ENCODE peak calls at places on chromosomes 13 and 19, in six cellular contexts. U, Z, G, Q, W and C are unnamed samples.

GRCh38 chr13:98214008-98214643 is 37.1 kb upstream of the RNF113B start:
- DNase-seq in U (no peak), Z (no peak), G (no peak), Q (no peak), W (no peak), C (no peak)

GRCh38 chr13:51230473-51231105 is 8.4 kb downstream of the FAM124A start:
- DNase-seq in U (no peak), Z (no peak), G (peak; percentile 7), Q (no peak), W (peak; percentile 80), C (no peak)

GRCh38 chr19:50214699-50215543 is 11.5 kb downstream of the MYH14 start:
- DNase-seq in U (no peak), Z (peak; percentile 61), G (no peak), Q (no peak), W (no peak), C (no peak)

GRCh38 chr19:42512130-42512636 is 16.1 kb downstream of the CEACAM1 start:
- DNase-seq in U (peak; percentile 41), Z (no peak), G (no peak), Q (no peak), W (no peak), C (peak; percentile 19)

GRCh38 chr13:23969672-23970071 is 72.4 kb upstream of the C1QTNF9B start:
- DNase-seq in U (no peak), Z (no peak), G (peak; percentile 81), Q (no peak), W (no peak), C (no peak)

GRCh38 chr19:47487551-47488515 is 3.8 kb upstream of the KPTN start:
- DNase-seq in U (peak; percentile 63), Z (no peak), G (no peak), Q (peak; percentile 65), W (no peak), C (peak; percentile 26)

GRCh38 chr19:17109962-17110598 is 34.5 kb downstream of the MYO9B start:
- DNase-seq in U (peak; percentile 89), Z (no peak), G (no peak), Q (no peak), W (peak; percentile 62), C (peak; percentile 58)

GRCh38 chr13:67223024-67223423 is 7.1 kb downstream of the PCDH9 start:
- DNase-seq in U (no peak), Z (no peak), G (no peak), Q (no peak), W (no peak), C (no peak)

GRCh38 chr13:98429977-98430785 is 146.7 kb downstream of the STK24 start:
- DNase-seq in U (no peak), Z (no peak), G (no peak), Q (no peak), W (no peak), C (no peak)

GRCh38 chr13:74443623-74444022 is 309.4 kb upstream of the KLF12 start:
- DNase-seq in U (no peak), Z (no peak), G (peak; percentile 80), Q (no peak), W (no peak), C (no peak)

GRCh38 chr13:50129065-50129922 is 114.0 kb downstream of the KCNRG start:
- DNase-seq in U (peak; percentile 55), Z (peak; percentile 51), G (no peak), Q (no peak), W (peak; percentile 30), C (peak; percentile 26)

GRCh38 chr13:28355822-28356371 is 139.0 kb downstream of the FLT1 start:
- DNase-seq in U (no peak), Z (no peak), G (peak; percentile 97), Q (peak; percentile 42), W (no peak), C (peak; percentile 38)

GRCh38 chr19:5951338-5951861 is 26.5 kb downstream of the RANBP3 start:
- DNase-seq in U (peak; percentile 66), Z (peak; percentile 61), G (no peak), Q (no peak), W (no peak), C (no peak)

GRCh38 chr13:70171151-70171550 is 62.9 kb upstream of the KLHL1 start:
- DNase-seq in U (no peak), Z (no peak), G (no peak), Q (no peak), W (no peak), C (no peak)

GRCh38 chr19:49331616-49332055 is 3.6 kb upstream of the CD37 start:
- DNase-seq in U (peak; percentile 75), Z (peak; percentile 64), G (peak; percentile 54), Q (peak; percentile 54), W (no peak), C (peak; percentile 80)

GRCh38 chr19:42132851-42133528 is 744 bp upstream of the POU2F2 start:
- DNase-seq in U (peak; percentile 92), Z (peak; percentile 87), G (no peak), Q (peak; percentile 83), W (peak; percentile 54), C (peak; percentile 81)

GRCh38 chr13:97018029-97018819 is 23.9 kb upstream of the OXGR1 start:
- DNase-seq in U (peak; percentile 46), Z (peak; percentile 67), G (peak; percentile 66), Q (peak; percentile 52), W (peak; percentile 56), C (peak; percentile 47)

GRCh38 chr13:105774739-105775460 is 760.6 kb downstream of the EFNB2 start:
- DNase-seq in U (no peak), Z (peak; percentile 31), G (no peak), Q (peak; percentile 40), W (no peak), C (no peak)

GRCh38 chr19:16896913-16897571 is 8.2 kb downstream of the F2RL3 start:
- DNase-seq in U (peak; percentile 96), Z (peak; percentile 98), G (peak; percentile 91), Q (no peak), W (peak; percentile 97), C (peak; percentile 66)

GRCh38 chr13:47933688-47934011 is 67.4 kb downstream of the SUCLA2 start:
- DNase-seq in U (no peak), Z (no peak), G (peak; percentile 21), Q (peak; percentile 49), W (no peak), C (no peak)

GRCh38 chr19:50648659-50649058 is 586 bp upstream of the C19orf81 start:
- DNase-seq in U (no peak), Z (no peak), G (no peak), Q (no peak), W (no peak), C (no peak)

GRCh38 chr13:97307882-97308624 is 85.9 kb downstream of the MBNL2 start:
- DNase-seq in U (no peak), Z (peak; percentile 50), G (peak; percentile 53), Q (no peak), W (peak; percentile 38), C (no peak)

GRCh38 chr19:29706635-29707034 is 8.4 kb downstream of the C19orf12 start:
- DNase-seq in U (no peak), Z (no peak), G (no peak), Q (no peak), W (no peak), C (no peak)

GRCh38 chr13:91579320-91579719 is 180.9 kb downstream of the GPC5 start:
- DNase-seq in U (no peak), Z (no peak), G (no peak), Q (no peak), W (no peak), C (no peak)

GRCh38 chr13:91572944-91573535 is 174.6 kb downstream of the GPC5 start:
- DNase-seq in U (no peak), Z (no peak), G (peak; percentile 41), Q (no peak), W (no peak), C (no peak)

GRCh38 chr13:91574756-91575155 is 176.3 kb downstream of the GPC5 start:
- DNase-seq in U (no peak), Z (no peak), G (peak; percentile 33), Q (no peak), W (no peak), C (no peak)

GRCh38 chr13:91572439-91572838 is 174.0 kb downstream of the GPC5 start:
- DNase-seq in U (no peak), Z (no peak), G (peak; percentile 67), Q (no peak), W (no peak), C (no peak)

DNA sequence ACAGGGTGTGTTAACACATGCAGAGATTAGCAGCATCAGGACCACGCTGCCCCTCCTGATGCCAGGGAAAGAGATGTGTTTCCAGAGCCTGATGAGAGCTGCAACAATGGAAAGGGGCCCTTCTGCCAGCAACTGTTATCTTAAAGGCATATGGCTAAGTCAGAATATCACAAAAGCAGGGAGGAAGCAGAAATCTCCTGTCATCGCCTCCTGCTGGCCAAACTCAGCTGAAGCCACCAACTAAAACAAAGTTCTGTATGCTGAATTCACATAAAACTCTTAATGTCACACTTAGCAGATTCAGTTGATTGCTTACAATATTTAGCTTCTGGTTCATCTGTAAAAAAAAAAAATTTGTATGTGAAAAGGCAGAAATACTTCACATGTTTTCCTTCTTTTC is 178.2 kb downstream of the GPC5 start:
- DNase-seq in U (no peak), Z (peak; percentile 53), G (no peak), Q (no peak), W (no peak), C (peak; percentile 8)
- TF ChIP-seq CTCF in U (peak; percentile 13), Z (peak; percentile 71), G (peak; percentile 50), Q (peak; percentile 47), W (no peak), C (no peak)

GRCh38 chr19:4371209-4371897 is 28.0 kb downstream of the MPND start:
- DNase-seq in U (no peak), Z (no peak), G (no peak), Q (no peak), W (peak; percentile 81), C (no peak)
- TF ChIP-seq CTCF in U (no peak), Z (no peak), G (no peak), Q (no peak), W (peak; percentile 10), C (no peak)

GRCh38 chr19:43562211-43562697 is 13.1 kb downstream of the XRCC1 start:
- DNase-seq in U (no peak), Z (no peak), G (no peak), Q (no peak), W (no peak), C (no peak)

GRCh38 chr19:43561144-43561970 is 14.0 kb downstream of the XRCC1 start:
- DNase-seq in U (no peak), Z (no peak), G (no peak), Q (no peak), W (no peak), C (no peak)

GRCh38 chr19:43563816-43564215 is 11.5 kb downstream of the XRCC1 start:
- DNase-seq in U (no peak), Z (no peak), G (no peak), Q (no peak), W (no peak), C (no peak)

GRCh38 chr19:43562698-43563241 is 12.6 kb downstream of the XRCC1 start:
- DNase-seq in U (peak; percentile 54), Z (no peak), G (peak; percentile 75), Q (peak; percentile 88), W (peak; percentile 90), C (peak; percentile 88)

DNA sequence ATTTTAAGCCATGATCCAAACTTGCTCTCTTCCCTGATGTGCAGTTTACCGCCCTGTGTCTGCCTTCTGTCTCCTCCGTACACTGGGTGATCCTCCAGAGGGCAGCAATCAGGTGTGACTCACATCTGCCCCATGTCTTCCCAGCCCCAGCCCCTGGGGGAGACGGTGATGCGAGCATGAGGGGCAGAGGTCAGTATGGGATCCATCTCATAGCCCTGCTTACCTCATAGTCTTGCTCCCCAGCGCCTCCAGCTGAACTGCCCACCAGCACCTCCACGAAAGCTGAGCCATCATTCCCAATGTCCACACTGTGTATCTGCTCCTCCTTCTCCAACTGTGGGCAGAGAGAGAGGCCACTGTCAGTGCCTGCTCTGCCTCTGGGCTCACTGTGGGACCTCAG is 14.6 kb downstream of the XRCC1 start:
- DNase-seq in U (no peak), Z (no peak), G (peak; percentile 49), Q (no peak), W (no peak), C (peak; percentile 49)
- TF ChIP-seq CTCF in U (no peak), Z (no peak), G (peak; percentile 58), Q (no peak), W (no peak), C (peak; percentile 16)

GRCh38 chr13:55199132-55199531 is 1941.6 kb upstream of the PRR20A start:
- DNase-seq in U (no peak), Z (peak; percentile 47), G (no peak), Q (no peak), W (no peak), C (no peak)
- TF ChIP-seq CTCF in U (no peak), Z (peak; percentile 59), G (no peak), Q (no peak), W (no peak), C (no peak)